ENCODE peak calls at places on chromosome 11, in six cellular contexts. V is activated CD8-positive, alpha-beta memory T cell treated with anti-CD3 and anti-CD28 coated beads, Interleukin-2, amount 50 U/mL, for 48 hours; E is stimulated activated CD4-positive, alpha-beta T cell treated with anti-CD3 and anti-CD28 coated beads, Interleukin-4, amount 100 ng/mL, for 1 hour; B is NCI-H1105 treated with DMSO at 0.1 percent for 48 hours; H is non-pigmented ciliary epithelial cell; Q is neural progenitor cell. Z is an unnamed sample.
A peak's percentile ranks its signal among the peaks of the same experiment; 100 is the strongest.

GRCh38 chr11:102552447-102553200 is 22.1 kb upstream of the MMP7 start:
- DNase-seq in V (no peak), E (no peak), B (no peak), H (no peak), Q (no peak), Z (peak; percentile 84)

GRCh38 chr11:111183706-111184105 is 61.8 kb upstream of the POU2AF2 start:
- DNase-seq in V (no peak), E (no peak), B (no peak), H (no peak), Q (no peak), Z (peak; percentile 42)

GRCh38 chr11:78110830-78111229 is 28.6 kb downstream of the ALG8 start:
- DNase-seq in V (no peak), E (no peak), B (no peak), H (no peak), Q (no peak), Z (peak; percentile 29)

GRCh38 chr11:132256621-132257227 is 886.3 kb downstream of the NTM start:
- DNase-seq in V (no peak), E (no peak), B (no peak), H (no peak), Q (no peak), Z (no peak)

GRCh38 chr11:56543739-56544138 is 682 bp upstream of the OR5M11 start:
- DNase-seq in V (no peak), E (no peak), B (no peak), H (no peak), Q (no peak), Z (no peak)

GRCh38 chr11:10917802-10918201 is 59.9 kb upstream of the ZBED5 start:
- DNase-seq in V (no peak), E (no peak), B (no peak), H (no peak), Q (no peak), Z (no peak)

GRCh38 chr11:10499452-10500262 is 41.3 kb downstream of the RNF141 start:
- DNase-seq in V (peak; percentile 22), E (no peak), B (no peak), H (no peak), Q (no peak), Z (no peak)

GRCh38 chr11:23021287-23021863 is 161.1 kb upstream of the CCDC179 start:
- DNase-seq in V (no peak), E (no peak), B (peak; percentile 28), H (peak; percentile 2), Q (peak; percentile 59), Z (peak; percentile 14)

GRCh38 chr11:72358461-72359405 is 75.6 kb downstream of the CLPB start:
- DNase-seq in V (no peak), E (no peak), B (no peak), H (no peak), Q (no peak), Z (no peak)

GRCh38 chr11:130209128-130209932 is 49.7 kb downstream of the ST14 start:
- DNase-seq in V (peak; percentile 43), E (no peak), B (no peak), H (no peak), Q (no peak), Z (no peak)

GRCh38 chr11:1260023-1260501 is 37.2 kb downstream of the MUC5B start:
- DNase-seq in V (peak; percentile 81), E (peak; percentile 42), B (no peak), H (no peak), Q (no peak), Z (no peak)

GRCh38 chr11:98358551-98358950 is 662.2 kb upstream of the CNTN5 start:
- DNase-seq in V (no peak), E (no peak), B (no peak), H (no peak), Q (no peak), Z (no peak)

GRCh38 chr11:14179126-14179820 is 179.7 kb downstream of the RRAS2 start:
- DNase-seq in V (no peak), E (no peak), B (no peak), H (no peak), Q (no peak), Z (no peak)

GRCh38 chr11:7911011-7911410 is 20.1 kb downstream of the OR10A6 start:
- DNase-seq in V (no peak), E (no peak), B (no peak), H (no peak), Q (no peak), Z (no peak)

GRCh38 chr11:112247198-112247597 is 13.5 kb downstream of the PLET1 start:
- DNase-seq in V (no peak), E (no peak), B (no peak), H (no peak), Q (no peak), Z (no peak)

GRCh38 chr11:4826425-4826824 is 5.3 kb downstream of the OR51F2 start:
- DNase-seq in V (no peak), E (no peak), B (peak; percentile 16), H (no peak), Q (peak; percentile 4), Z (no peak)

GRCh38 chr11:73916435-73916834 is 34.4 kb upstream of the DNAJB13 start:
- DNase-seq in V (no peak), E (no peak), B (no peak), H (no peak), Q (no peak), Z (peak; percentile 62)

Z was measured in foreskin keratinocyte.